ENCODE peak calls at places on chromosome X, in ten cellular contexts. R is tibial nerve, Z is astrocyte, D is heart left ventricle, J is hepatocyte, G is right lobe of liver, F is AG04450, E is A549, L is uterus, V is HL-60. C is an unnamed sample.

GRCh38 chrX:28189011-28189410 is 207.8 kb upstream of the DCAF8L1 start:
- DNase-seq in R (no peak), Z (peak; percentile 86), D (no peak), J (no peak), G (no peak), F (peak; percentile 47), E (peak; percentile 26), L (no peak), V (peak; percentile 37), C (no peak)

GRCh38 chrX:29225670-29226069 is 638.4 kb downstream of the IL1RAPL1 start:
- DNase-seq in R (no peak), Z (peak; percentile 25), D (no peak), J (no peak), G (no peak), F (no peak), E (no peak), L (no peak), V (no peak), C (no peak)

GRCh38 chrX:150715180-150715579 is 22.0 kb downstream of the MTMR1 start:
- DNase-seq in R (no peak), Z (no peak), D (no peak), J (no peak), G (no peak), F (no peak), E (no peak), L (no peak), V (no peak), C (no peak)

GRCh38 chrX:18810416-18810815 is 103.0 kb downstream of the PPEF1 start:
- DNase-seq in R (no peak), Z (peak; percentile 3), D (no peak), J (no peak), G (no peak), F (no peak), E (no peak), L (no peak), V (no peak), C (no peak)

GRCh38 chrX:10050481-10050880 is 83.3 kb downstream of the CLDN34 start:
- DNase-seq in R (no peak), Z (peak; percentile 70), D (peak; percentile 45), J (no peak), G (no peak), F (no peak), E (no peak), L (no peak), V (no peak), C (no peak)

GRCh38 chrX:17860179-17860780 is 818 bp downstream of the RAI2 start:
- DNase-seq in R (no peak), Z (no peak), D (peak; percentile 43), J (no peak), G (no peak), F (no peak), E (no peak), L (no peak), V (no peak), C (no peak)

GRCh38 chrX:56762707-56763555 is 33.9 kb downstream of the NBDY start:
- DNase-seq in R (no peak), Z (no peak), D (no peak), J (no peak), G (no peak), F (no peak), E (no peak), L (no peak), V (no peak), C (no peak)

GRCh38 chrX:13376857-13377441 is 57.1 kb upstream of the ATXN3L start:
- DNase-seq in R (peak; percentile 24), Z (peak; percentile 98), D (peak; percentile 31), J (peak; percentile 72), G (no peak), F (peak; percentile 89), E (no peak), L (peak; percentile 42), V (no peak), C (no peak)

GRCh38 chrX:34849371-34849770 is 93.2 kb upstream of the FAM47B start:
- DNase-seq in R (no peak), Z (peak; percentile 54), D (no peak), J (no peak), G (no peak), F (peak; percentile 7), E (no peak), L (no peak), V (no peak), C (no peak)

GRCh38 chrX:11886745-11887144 is 128.7 kb downstream of the MSL3 start:
- DNase-seq in R (no peak), Z (peak; percentile 70), D (no peak), J (no peak), G (no peak), F (no peak), E (peak; percentile 21), L (no peak), V (no peak), C (no peak)

GRCh38 chrX:100647739-100648138 is 3.7 kb downstream of the SRPX2 start:
- DNase-seq in R (no peak), Z (peak; percentile 29), D (no peak), J (no peak), G (no peak), F (no peak), E (no peak), L (no peak), V (no peak), C (no peak)

GRCh38 chrX:12978205-12979010 is 3.5 kb downstream of the TMSB4X start:
- DNase-seq in R (peak; percentile 24), Z (peak; percentile 78), D (no peak), J (peak; percentile 75), G (no peak), F (peak; percentile 79), E (peak; percentile 81), L (peak; percentile 61), V (no peak), C (no peak)

GRCh38 chrX:139237141-139237540 is 293.4 kb upstream of the F9 start:
- DNase-seq in R (no peak), Z (no peak), D (no peak), J (no peak), G (no peak), F (no peak), E (no peak), L (no peak), V (no peak), C (no peak)

GRCh38 chrX:104318330-104319009 is 63.7 kb upstream of the ESX1 start:
- DNase-seq in R (no peak), Z (peak; percentile 67), D (no peak), J (peak; percentile 48), G (no peak), F (no peak), E (peak; percentile 79), L (no peak), V (no peak), C (no peak)

GRCh38 chrX:99095965-99096364 is 1314.1 kb downstream of the PCDH19 start:
- DNase-seq in R (no peak), Z (no peak), D (no peak), J (no peak), G (no peak), F (no peak), E (no peak), L (no peak), V (no peak), C (no peak)

GRCh38 chrX:45788941-45789348 is 588.3 kb upstream of the DIPK2B start:
- DNase-seq in R (no peak), Z (peak; percentile 66), D (peak; percentile 60), J (no peak), G (no peak), F (no peak), E (no peak), L (peak; percentile 53), V (no peak), C (no peak)

GRCh38 chrX:54076903-54077302 is 32.6 kb upstream of the PHF8 start:
- DNase-seq in R (no peak), Z (peak; percentile 22), D (no peak), J (no peak), G (no peak), F (peak; percentile 15), E (peak; percentile 9), L (no peak), V (no peak), C (no peak)

DNA sequence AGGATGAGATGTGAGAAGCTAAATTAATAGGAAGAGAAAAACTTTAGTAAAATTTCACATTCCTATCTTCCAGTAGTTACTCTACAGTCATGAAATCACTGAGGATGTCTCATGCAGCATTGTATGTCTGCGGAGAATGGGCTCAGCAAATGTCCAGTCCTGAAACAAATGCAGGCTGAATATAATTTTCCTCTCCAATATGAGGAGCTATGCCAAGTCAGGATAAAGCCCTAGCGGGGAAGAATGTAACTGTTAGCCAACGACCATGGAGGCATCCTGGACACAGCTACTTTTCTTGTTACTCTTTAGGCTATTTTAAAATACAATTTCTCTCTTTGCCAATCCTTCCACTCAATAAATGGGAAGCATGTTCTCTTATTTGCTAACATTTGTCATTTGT is 127.7 kb downstream of the PRKX start:
- DNase-seq in R (no peak), Z (no peak), D (no peak), J (no peak), G (no peak), F (no peak), E (no peak), L (no peak), V (no peak), C (no peak)
- H3K27ac ChIP-seq in R (no peak overlapping the region), Z (no peak overlapping the region), D (no peak overlapping the region), J (no peak overlapping the region), G (no peak overlapping the region), F (no peak overlapping the region), E (no peak overlapping the region), L (no peak overlapping the region), V (no peak overlapping the region), C (no peak overlapping the region)

GRCh38 chrX:110758781-110759180 is 36.8 kb downstream of the CHRDL1 start:
- DNase-seq in R (no peak), Z (peak; percentile 46), D (no peak), J (no peak), G (no peak), F (no peak), E (no peak), L (no peak), V (no peak), C (no peak)
- H3K27ac ChIP-seq in R (no peak overlapping the region), Z (no peak overlapping the region), D (no peak overlapping the region), J (no peak overlapping the region), G (no peak overlapping the region), F (no peak overlapping the region), E (no peak overlapping the region), L (no peak overlapping the region), V (no peak overlapping the region), C (no peak overlapping the region)

GRCh38 chrX:119687661-119688413 is 5.1 kb downstream of the SEPTIN6 start:
- DNase-seq in R (no peak), Z (no peak), D (no peak), J (no peak), G (no peak), F (no peak), E (no peak), L (no peak), V (no peak), C (no peak)
- H3K27ac ChIP-seq in R (no peak overlapping the region), Z (no peak overlapping the region), D (no peak overlapping the region), J (no peak overlapping the region), G (no peak overlapping the region), F (no peak overlapping the region), E (no peak overlapping the region), L (no peak overlapping the region), V (peak overlapping the region; percentile 14), C (no peak overlapping the region)

GRCh38 chrX:78066110-78066509 is 37.9 kb upstream of the PGK1 start:
- DNase-seq in R (no peak), Z (peak; percentile 59), D (no peak), J (no peak), G (no peak), F (peak; percentile 34), E (no peak), L (no peak), V (no peak), C (no peak)

GRCh38 chrX:78063687-78064086 is 40.4 kb upstream of the PGK1 start:
- DNase-seq in R (no peak), Z (no peak), D (no peak), J (no peak), G (no peak), F (no peak), E (no peak), L (no peak), V (no peak), C (no peak)

GRCh38 chrX:78064152-78064551 is 39.9 kb upstream of the PGK1 start:
- DNase-seq in R (no peak), Z (no peak), D (no peak), J (no peak), G (no peak), F (no peak), E (no peak), L (no peak), V (no peak), C (no peak)
- H3K27ac ChIP-seq in R (no peak overlapping the region), Z (no peak overlapping the region), D (no peak overlapping the region), J (no peak overlapping the region), G (no peak overlapping the region), F (no peak overlapping the region), E (peak overlapping the region; percentile 84), L (no peak overlapping the region), V (no peak overlapping the region), C (no peak overlapping the region)